ENCODE peak calls at places on chromosome 12, in eight cellular contexts. W is A549; F is lower leg skin; S is CD4-positive, alpha-beta T cell; C is left lung; U is MCF 10A; X is epithelial cell of proximal tubule; J is AG10803. B is an unnamed sample.

GRCh38 chr12:83709899-83710298 is 1023.2 kb downstream of the TMTC2 start:
- DNase-seq in W (no peak), X (no peak), S (no peak), U (no peak), C (no peak), J (no peak), F (no peak), B (no peak)

GRCh38 chr12:115443351-115443938 is 759.5 kb upstream of the TBX3 start:
- DNase-seq in S (no peak), U (no peak), W (no peak), J (no peak), C (no peak), X (no peak), F (no peak), B (no peak)

GRCh38 chr12:93667672-93668071 is 9.5 kb upstream of the CRADD start:
- DNase-seq in U (no peak), C (no peak), J (peak), S (no peak), X (no peak), W (no peak), F (no peak), B (no peak)

GRCh38 chr12:119258149-119258548 is 76.4 kb upstream of the CCDC60 start:
- DNase-seq in C (no peak), X (no peak), S (no peak), F (no peak), U (no peak), J (no peak), W (no peak), B (no peak)

GRCh38 chr12:96094201-96094600 is 58.8 kb upstream of the LTA4H start:
- DNase-seq in C (no peak), J (no peak), X (no peak), U (peak), W (no peak), S (no peak), F (no peak), B (no peak)

GRCh38 chr12:67451206-67451605 is 182.0 kb downstream of the CAND1 start:
- DNase-seq in S (no peak), W (no peak), J (no peak), C (no peak), F (no peak), X (no peak), U (no peak), B (no peak)

GRCh38 chr12:8562310-8562709 is 21.6 kb upstream of the CLEC4E start:
- DNase-seq in J (no peak), W (no peak), U (no peak), S (no peak), C (no peak), X (no peak), F (no peak), B (no peak)

GRCh38 chr12:15157200-15157599 is 64.0 kb downstream of the RERG start:
- DNase-seq in C (no peak), S (no peak), J (no peak), X (no peak), W (no peak), F (no peak), U (peak), B (no peak)

GRCh38 chr12:65443038-65443437 is 164.6 kb downstream of the MSRB3 start:
- DNase-seq in C (no peak), J (peak), W (no peak), U (no peak), S (no peak), F (no peak), X (no peak), B (no peak)

GRCh38 chr12:109981311-109981710 is 14.9 kb downstream of the GIT2 start:
- DNase-seq in C (no peak), U (no peak), W (no peak), J (no peak), S (peak), X (no peak), F (no peak), B (no peak)

GRCh38 chr12:109588461-109589239 is 15.1 kb downstream of the MVK start:
- DNase-seq in X (no peak), S (no peak), C (peak), W (no peak), J (no peak), F (no peak), U (no peak), B (no peak)

GRCh38 chr12:40942326-40942725 is 245.8 kb upstream of the PDZRN4 start:
- DNase-seq in F (no peak), W (no peak), U (no peak), J (peak), X (no peak), S (no peak), C (no peak), B (no peak)

GRCh38 chr12:88658009-88658408 is 77.7 kb upstream of the KITLG start:
- DNase-seq in X (no peak), F (no peak), C (no peak), U (peak), S (no peak), J (peak), W (no peak), B (no peak)

GRCh38 chr12:120394483-120395367 is 25.8 kb upstream of the MSI1 start:
- DNase-seq in U (no peak), J (no peak), C (peak), F (no peak), S (no peak), W (no peak), X (no peak), B (peak)

GRCh38 chr12:117100851-117101673 is 1.8 kb upstream of the TESC start:
- DNase-seq in W (no peak), X (no peak), S (no peak), J (no peak), F (no peak), U (no peak), C (no peak), B (no peak)

GRCh38 chr12:125218952-125219351 is 153.7 kb downstream of the AACS start:
- DNase-seq in J (no peak), U (peak), F (no peak), X (no peak), C (no peak), W (no peak), S (no peak), B (no peak)

GRCh38 chr12:73659802-73660201 is 877.8 kb upstream of the ATXN7L3B start:
- DNase-seq in C (no peak), U (no peak), X (peak), F (no peak), W (no peak), J (no peak), S (no peak), B (no peak)

GRCh38 chr12:32486158-32486557 is 86.8 kb downstream of the FGD4 start:
- DNase-seq in U (peak), S (no peak), F (no peak), C (no peak), W (no peak), J (no peak), X (no peak), B (no peak)

GRCh38 chr12:126337556-126337955 is 1272.3 kb downstream of the AACS start:
- DNase-seq in W (no peak), U (peak), C (no peak), F (no peak), S (no peak), J (no peak), X (no peak), B (no peak)

GRCh38 chr12:92745874-92746553 is 43.2 kb downstream of the PLEKHG7 start:
- DNase-seq in U (peak), W (peak), F (peak), X (peak), S (no peak), J (peak), C (peak), B (peak)

GRCh38 chr12:27081668-27082091 is 698 bp downstream of the C12orf71 start:
- DNase-seq in U (peak), S (no peak), X (no peak), C (no peak), J (peak), W (no peak), F (no peak), B (no peak)
- TF ChIP-seq CTCF in U (peak), S (no peak), X (no peak), C (no peak), J (peak), W (no peak), F (no peak), B (no peak)

GRCh38 chr12:64335886-64336466 is 54.6 kb downstream of the C12orf56 start:
- DNase-seq in W (no peak), X (no peak), U (no peak), C (no peak), F (no peak), J (no peak), S (no peak), B (no peak)
- TF ChIP-seq CTCF in W (no peak), X (no peak), U (no peak), C (no peak), F (no peak), J (no peak), S (no peak), B (no peak)

DNA sequence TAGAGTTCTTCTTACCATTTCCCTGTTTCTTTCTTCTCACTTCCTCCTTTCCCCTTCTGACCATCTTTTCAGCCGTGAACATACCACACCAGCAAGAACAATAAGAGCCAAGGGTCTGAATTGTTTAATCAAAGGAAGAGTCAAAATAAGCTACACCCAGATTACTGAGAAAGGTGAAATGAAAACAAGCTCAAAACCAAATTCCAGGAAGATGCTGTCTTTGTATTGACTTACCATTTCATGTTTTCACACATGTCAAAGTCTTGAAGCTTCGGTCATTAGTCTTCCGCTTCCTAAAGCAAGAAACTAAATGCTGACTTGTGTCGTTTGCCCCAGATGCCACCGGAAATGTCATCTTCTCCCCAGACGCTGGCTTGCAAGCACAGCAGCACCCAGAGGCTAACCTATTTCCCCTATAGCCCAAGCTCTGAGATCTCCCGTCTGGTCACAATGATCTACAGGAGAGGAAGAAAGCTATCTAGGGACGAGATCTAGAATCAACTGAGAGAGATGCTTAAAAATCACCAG is 136.5 kb upstream of the AMIGO2 start:
- DNase-seq in C (peak), F (peak), W (no peak), X (no peak), J (no peak), S (peak), U (no peak), B (no peak)
- TF ChIP-seq CTCF in C (no peak), F (no peak), W (no peak), X (no peak), J (no peak), S (no peak), U (no peak), B (no peak)

GRCh38 chr12:6083606-6084005 is 40.9 kb downstream of the VWF start:
- DNase-seq in J (no peak), X (no peak), U (no peak), S (no peak), W (no peak), C (no peak), F (peak), B (no peak)

GRCh38 chr12:6082613-6083012 is 41.9 kb downstream of the VWF start:
- DNase-seq in F (no peak), J (no peak), S (no peak), X (no peak), W (no peak), C (no peak), U (no peak), B (no peak)

GRCh38 chr12:6085841-6086240 is 38.6 kb downstream of the VWF start:
- DNase-seq in F (peak), J (no peak), U (no peak), X (no peak), C (no peak), W (no peak), S (no peak), B (no peak)

GRCh38 chr12:6084969-6085450 is 39.5 kb downstream of the VWF start:
- DNase-seq in X (peak), U (no peak), C (no peak), W (no peak), J (no peak), S (no peak), F (peak), B (no peak)

GRCh38 chr12:6084261-6084968 is 40.1 kb downstream of the VWF start:
- DNase-seq in U (peak), J (peak), F (peak), W (peak), C (no peak), S (no peak), X (no peak), B (no peak)
- TF ChIP-seq CTCF in U (no peak), J (peak), F (no peak), W (no peak), C (no peak), S (no peak), X (peak), B (no peak)

GRCh38 chr12:13044002-13044858 is at the start of gene FAM234B:
- DNase-seq in J (peak), S (peak), X (peak), C (peak), F (peak), U (peak), W (peak), B (peak)
- TF ChIP-seq CTCF in J (peak), S (no peak), X (peak), C (no peak), F (no peak), U (peak), W (peak), B (no peak)

GRCh38 chr12:820336-820735 is 68.0 kb downstream of the WNK1 start:
- DNase-seq in F (no peak), X (no peak), U (no peak), W (no peak), J (no peak), C (no peak), S (no peak), B (no peak)

GRCh38 chr12:823043-823698 is 70.8 kb downstream of the WNK1 start:
- DNase-seq in S (no peak), F (no peak), X (no peak), C (no peak), J (no peak), W (no peak), U (no peak), B (no peak)

GRCh38 chr12:817941-818600 is 65.7 kb downstream of the WNK1 start:
- DNase-seq in J (no peak), C (no peak), F (no peak), X (no peak), W (no peak), S (no peak), U (no peak), B (no peak)

DNA sequence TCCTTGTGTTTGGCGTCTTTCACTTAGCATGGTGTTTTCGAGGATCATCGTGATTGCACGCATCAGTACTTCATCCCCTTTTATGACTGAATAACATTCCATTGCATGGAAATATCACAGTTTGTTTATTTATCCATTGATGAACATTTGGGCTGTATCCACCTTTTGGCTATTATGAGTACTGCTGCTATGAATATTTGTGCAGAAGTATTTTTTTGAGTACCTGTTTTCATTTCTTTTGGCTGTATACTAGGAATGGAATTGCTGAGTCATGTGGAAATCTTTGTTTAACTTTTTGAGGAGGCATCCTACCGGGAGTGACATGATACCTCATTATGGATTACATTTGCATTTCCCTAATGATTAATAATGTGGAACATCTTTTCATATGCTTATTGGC is 66.4 kb downstream of the WNK1 start:
- DNase-seq in C (no peak), U (peak), X (no peak), S (no peak), J (no peak), W (no peak), F (no peak), B (no peak)
- TF ChIP-seq CTCF in C (no peak), U (no peak), X (no peak), S (no peak), J (peak), W (no peak), F (no peak), B (no peak)

GRCh38 chr12:48031135-48031960 is 27.1 kb upstream of the COL2A1 start:
- DNase-seq in F (peak), X (no peak), C (no peak), J (no peak), S (no peak), W (no peak), U (no peak), B (no peak)
- TF ChIP-seq CTCF in F (no peak), X (no peak), C (no peak), J (no peak), S (no peak), W (no peak), U (no peak), B (no peak)

GRCh38 chr12:57896437-57897201 is 44.7 kb upstream of the ATP23 start:
- DNase-seq in U (peak), W (peak), S (no peak), J (peak), X (no peak), C (peak), F (peak), B (peak)
- TF ChIP-seq CTCF in U (no peak), W (peak), S (no peak), J (peak), X (peak), C (no peak), F (no peak), B (peak)

GRCh38 chr12:113057565-113058485 is 1.3 kb downstream of the DTX1 start:
- DNase-seq in S (no peak), J (no peak), W (no peak), C (no peak), X (no peak), F (no peak), U (no peak), B (no peak)
- TF ChIP-seq CTCF in S (no peak), J (no peak), W (no peak), C (no peak), X (no peak), F (no peak), U (no peak), B (no peak)